ENCODE peak calls at places on chromosomes 11 and 22, in ten cellular contexts. F is right lobe of liver, E is GM06990, O is AG09309, J is cardiac fibroblast, A is keratinocyte, I is colonic mucosa, T is WERI-Rb-1, R is left ventricle myocardium inferior, X is thyroid gland. W is an unnamed sample.

GRCh38 chr22:39665229-39665628 is 94.7 kb downstream of the CACNA1I start:
- DNase-seq in E (no peak), I (no peak), R (no peak), T (no peak), A (no peak), F (no peak), O (no peak), J (no peak), X (peak), W (no peak)

GRCh38 chr11:119712459-119713360 is 16.3 kb downstream of the NECTIN1 start:
- DNase-seq in I (no peak), O (no peak), E (no peak), R (no peak), A (no peak), X (no peak), T (peak), J (no peak), F (no peak), W (no peak)

GRCh38 chr11:2781413-2782274 is 81.8 kb upstream of the KCNQ1OT1 start:
- DNase-seq in E (no peak), O (no peak), T (no peak), J (no peak), I (peak), X (peak), F (peak), R (peak), A (no peak), W (no peak)

GRCh38 chr11:10302744-10303557 is 1.9 kb upstream of the ADM start:
- DNase-seq in R (peak), E (peak), X (peak), T (peak), F (peak), I (peak), J (peak), O (no peak), A (no peak), W (no peak)

GRCh38 chr22:49372530-49373288 is 455.0 kb downstream of the BRD1 start:
- DNase-seq in A (no peak), X (no peak), O (no peak), I (peak), T (peak), F (no peak), R (no peak), E (no peak), J (peak), W (no peak)

GRCh38 chr11:101441747-101442146 is 142.1 kb downstream of the TRPC6 start:
- DNase-seq in E (no peak), O (no peak), T (no peak), X (peak), R (peak), I (no peak), J (no peak), A (no peak), F (peak), W (no peak)

GRCh38 chr11:27312110-27312509 is 50.9 kb downstream of the CCDC34 start:
- DNase-seq in E (no peak), X (no peak), J (no peak), F (no peak), I (no peak), A (no peak), T (no peak), R (no peak), O (no peak), W (no peak)

GRCh38 chr22:49502126-49502826 is 325.4 kb downstream of the BRD1 start:
- DNase-seq in E (no peak), T (no peak), J (no peak), X (no peak), F (no peak), I (no peak), A (no peak), R (no peak), O (no peak), W (no peak)

GRCh38 chr11:64035581-64035980 is at the start of gene FLRT1:
- DNase-seq in X (peak), F (no peak), J (no peak), T (no peak), R (no peak), E (no peak), O (no peak), I (no peak), A (no peak), W (no peak)

GRCh38 chr11:94786264-94787126 is 18.3 kb downstream of the AMOTL1 start:
- DNase-seq in F (no peak), O (no peak), I (no peak), R (no peak), X (no peak), E (no peak), T (no peak), A (no peak), J (peak), W (no peak)

GRCh38 chr11:2211113-2211971 is 39.7 kb upstream of the TH start:
- DNase-seq in O (no peak), J (no peak), F (peak), A (no peak), T (peak), R (no peak), X (no peak), E (no peak), I (peak), W (no peak)

GRCh38 chr11:75836422-75836821 is 21.4 kb downstream of the UVRAG start:
- DNase-seq in E (no peak), R (no peak), I (no peak), A (no peak), O (no peak), J (no peak), X (no peak), T (no peak), F (no peak), W (no peak)

GRCh38 chr11:93662177-93662575 is 694 bp downstream of the CEP295 start:
- DNase-seq in X (no peak), T (no peak), O (no peak), A (no peak), J (no peak), I (no peak), R (no peak), E (no peak), F (no peak), W (no peak)

GRCh38 chr11:35927730-35928129 is 16.1 kb upstream of the LDLRAD3 start:
- DNase-seq in R (peak), O (peak), X (peak), J (peak), A (peak), F (peak), I (peak), T (no peak), E (no peak), W (no peak)

GRCh38 chr11:48088682-48089050 is 108.3 kb downstream of the PTPRJ start:
- DNase-seq in J (no peak), R (no peak), T (no peak), X (peak), I (no peak), F (no peak), A (no peak), E (no peak), O (no peak), W (no peak)

GRCh38 chr11:13525257-13525656 is 29.5 kb upstream of the PTH start:
- DNase-seq in X (no peak), A (no peak), I (no peak), T (no peak), R (no peak), F (no peak), O (no peak), E (no peak), J (no peak), W (no peak)

GRCh38 chr11:34558673-34559072 is 45.1 kb upstream of the ELF5 start:
- DNase-seq in X (no peak), T (peak), F (no peak), A (no peak), R (no peak), J (no peak), O (no peak), I (no peak), E (no peak), W (no peak)

GRCh38 chr11:123642435-123642834 is 12.0 kb downstream of the SCN3B start:
- DNase-seq in R (no peak), F (no peak), X (no peak), A (no peak), I (no peak), J (no peak), O (no peak), E (no peak), T (no peak), W (no peak)

GRCh38 chr11:115682901-115683300 is 178.7 kb upstream of the CADM1 start:
- DNase-seq in X (no peak), I (no peak), O (no peak), T (no peak), A (no peak), R (no peak), F (no peak), J (no peak), E (no peak), W (no peak)

GRCh38 chr11:98940913-98941312 is 79.8 kb upstream of the CNTN5 start:
- DNase-seq in O (no peak), J (no peak), X (no peak), T (peak), E (no peak), A (no peak), I (no peak), R (no peak), F (no peak), W (no peak)

GRCh38 chr11:36452231-36452630 is 57.8 kb downstream of the TRAF6 start:
- DNase-seq in I (no peak), R (no peak), O (peak), T (no peak), A (no peak), F (no peak), X (no peak), J (no peak), E (no peak), W (no peak)

GRCh38 chr11:86848132-86848531 is 47.8 kb downstream of the PRSS23 start:
- DNase-seq in A (no peak), R (no peak), F (no peak), E (no peak), I (no peak), J (no peak), T (no peak), X (no peak), O (no peak), W (no peak)

GRCh38 chr22:41382098-41382578 is 396 bp downstream of the TEF start:
- DNase-seq in O (no peak), J (peak), X (peak), R (peak), F (peak), I (peak), A (no peak), E (no peak), T (peak), W (no peak)

GRCh38 chr11:13073119-13073981 is 64.2 kb downstream of the RASSF10 start:
- DNase-seq in J (peak), F (no peak), R (no peak), T (no peak), O (no peak), A (peak), I (no peak), X (no peak), E (peak), W (no peak)

GRCh38 chr22:43260818-43261217 is 73.9 kb upstream of the TTLL12 start:
- DNase-seq in T (no peak), X (no peak), R (no peak), J (no peak), A (no peak), E (no peak), I (no peak), F (peak), O (no peak), W (no peak)

GRCh38 chr11:88535916-88536547 is 198.5 kb upstream of the CTSC start:
- DNase-seq in J (peak), I (no peak), O (peak), E (peak), R (no peak), T (no peak), X (no peak), F (no peak), A (no peak), W (peak)

GRCh38 chr11:133864756-133865155 is 19.4 kb upstream of the SPATA19 start:
- DNase-seq in J (no peak), X (no peak), T (no peak), E (no peak), F (no peak), R (no peak), O (no peak), I (no peak), A (no peak), W (no peak)
- TF ChIP-seq CTCF in J (no peak), X (no peak), T (no peak), E (no peak), F (no peak), R (no peak), O (no peak), I (no peak), A (no peak), W (no peak)

GRCh38 chr11:20865161-20865560 is 195.8 kb downstream of the NELL1 start:
- DNase-seq in J (no peak), A (no peak), O (no peak), X (no peak), E (no peak), I (no peak), T (no peak), R (no peak), F (no peak), W (no peak)
- H3K4me3 ChIP-seq in J (no peak), A (no peak), O (no peak), X (no peak), E (no peak), I (no peak), T (no peak), R (no peak), F (no peak), W (no peak)

GRCh38 chr22:25027052-25027525 is 74.6 kb downstream of the KIAA1671 start:
- DNase-seq in E (no peak), X (no peak), J (no peak), T (no peak), I (peak), O (no peak), A (no peak), F (no peak), R (no peak), W (no peak)

GRCh38 chr22:25027959-25028840 is 75.7 kb downstream of the KIAA1671 start:
- DNase-seq in T (peak), J (peak), O (no peak), I (peak), R (peak), A (no peak), E (no peak), X (no peak), F (peak), W (no peak)

GRCh38 chr22:25027552-25027951 is 75.0 kb downstream of the KIAA1671 start:
- DNase-seq in A (no peak), O (no peak), R (no peak), X (no peak), T (no peak), I (peak), F (no peak), J (no peak), E (no peak), W (no peak)

GRCh38 chr22:25029181-25029580 is 76.7 kb downstream of the KIAA1671 start:
- DNase-seq in R (no peak), T (no peak), X (no peak), O (no peak), A (no peak), I (no peak), F (no peak), J (no peak), E (no peak), W (no peak)

GRCh38 chr22:25028841-25029141 is 76.3 kb downstream of the KIAA1671 start:
- DNase-seq in F (no peak), J (no peak), A (no peak), E (no peak), O (no peak), T (no peak), X (no peak), R (no peak), I (no peak), W (no peak)
- TF ChIP-seq CTCF in F (no peak), J (no peak), A (no peak), E (no peak), O (no peak), T (no peak), X (no peak), R (no peak), I (no peak), W (no peak)

DNA sequence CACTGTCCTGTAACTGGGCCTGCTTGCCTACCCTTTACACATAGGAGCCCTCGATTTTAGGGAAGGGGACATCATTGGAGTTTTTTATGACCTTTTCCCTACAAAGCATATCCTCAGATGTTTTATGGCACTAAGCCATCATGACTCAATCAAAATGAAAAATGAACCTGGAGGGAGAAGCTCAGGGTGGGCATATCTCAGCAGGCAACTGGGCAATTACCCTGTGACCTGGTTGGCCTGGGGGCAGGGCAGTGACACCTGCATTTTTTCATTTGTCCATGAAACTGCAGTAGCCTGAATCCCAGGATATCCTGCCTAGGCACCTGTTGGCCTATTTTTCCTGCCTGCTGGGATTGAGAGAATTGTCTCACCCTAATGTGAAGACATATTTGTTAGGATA is 45.2 kb upstream of the BLID start:
- DNase-seq in O (no peak), J (no peak), E (no peak), F (no peak), I (no peak), T (no peak), X (no peak), A (no peak), R (no peak), W (no peak)
- H3K4me3 ChIP-seq in O (no peak), J (no peak), E (no peak), F (no peak), I (no peak), T (no peak), X (no peak), A (no peak), R (no peak), W (no peak)

DNA sequence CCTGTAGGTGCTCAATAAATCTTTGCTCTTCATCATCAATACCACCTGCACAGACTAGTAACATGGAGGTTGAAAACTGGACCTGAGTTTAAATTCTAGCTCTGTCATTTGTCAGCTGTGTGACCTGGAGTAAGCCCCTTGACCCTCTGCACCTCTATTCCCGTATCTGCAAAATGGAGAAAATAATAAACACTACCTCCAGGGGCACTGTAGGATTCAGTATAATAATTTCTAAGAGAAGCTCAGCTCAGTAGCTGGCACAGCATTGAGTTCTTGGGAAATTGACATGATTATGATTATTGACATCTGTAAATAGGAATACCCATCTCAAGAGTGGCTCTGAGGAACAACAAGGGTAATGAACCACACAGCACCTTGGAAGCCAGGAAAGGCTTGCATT is 78.4 kb downstream of the MN1 start:
- DNase-seq in J (no peak), I (no peak), T (no peak), A (no peak), E (no peak), X (no peak), F (no peak), O (no peak), R (no peak), W (no peak)
- TF ChIP-seq CTCF in J (peak), I (no peak), T (no peak), A (no peak), E (no peak), X (no peak), F (no peak), O (no peak), R (peak), W (peak)

GRCh38 chr22:22125028-22125578 is 119.5 kb upstream of the VPREB1 start:
- DNase-seq in A (no peak), F (no peak), I (no peak), T (no peak), O (no peak), R (no peak), J (no peak), X (no peak), E (no peak), W (no peak)

GRCh38 chr22:22129387-22129786 is 115.2 kb upstream of the VPREB1 start:
- DNase-seq in X (no peak), A (no peak), T (no peak), E (no peak), J (no peak), I (no peak), O (no peak), R (no peak), F (no peak), W (no peak)

GRCh38 chr22:22128440-22128839 is 116.1 kb upstream of the VPREB1 start:
- DNase-seq in R (no peak), T (no peak), O (no peak), I (no peak), F (no peak), X (no peak), E (no peak), A (no peak), J (no peak), W (no peak)

GRCh38 chr22:22125579-22126468 is 118.8 kb upstream of the VPREB1 start:
- DNase-seq in O (no peak), J (no peak), I (no peak), R (no peak), A (no peak), T (no peak), X (no peak), E (no peak), F (no peak), W (no peak)

DNA sequence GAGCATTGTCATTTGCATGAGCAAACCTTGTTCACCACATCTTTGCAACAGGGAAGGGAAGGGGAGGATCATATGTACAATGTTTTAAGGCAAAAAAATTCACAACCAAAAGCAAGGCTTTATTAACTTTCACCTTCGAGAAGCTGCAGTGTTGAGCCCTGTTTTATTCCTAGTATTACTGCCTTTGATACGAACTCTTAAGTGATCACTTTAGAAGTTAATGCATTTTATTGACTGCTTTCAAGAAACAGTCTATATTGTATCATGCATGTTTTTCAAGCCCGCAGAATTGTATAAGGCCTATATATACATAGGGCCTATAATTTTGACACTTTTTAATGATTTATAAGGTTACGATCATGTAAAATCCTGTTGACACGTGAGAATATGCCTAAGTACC is 117.5 kb upstream of the VPREB1 start:
- DNase-seq in T (no peak), A (no peak), E (no peak), J (no peak), F (no peak), I (no peak), X (no peak), O (no peak), R (no peak), W (no peak)
- H3K4me3 ChIP-seq in T (no peak), A (no peak), E (no peak), J (no peak), F (no peak), I (no peak), X (no peak), O (no peak), R (no peak), W (no peak)

GRCh38 chr22:20153945-20154344 is 3.1 kb upstream of the CCDC188 start:
- DNase-seq in T (peak), X (no peak), A (no peak), E (no peak), O (no peak), I (no peak), J (no peak), F (no peak), R (no peak), W (no peak)
- TF ChIP-seq CTCF in T (peak), X (no peak), A (no peak), E (no peak), O (no peak), I (no peak), J (no peak), F (no peak), R (no peak), W (peak)

DNA sequence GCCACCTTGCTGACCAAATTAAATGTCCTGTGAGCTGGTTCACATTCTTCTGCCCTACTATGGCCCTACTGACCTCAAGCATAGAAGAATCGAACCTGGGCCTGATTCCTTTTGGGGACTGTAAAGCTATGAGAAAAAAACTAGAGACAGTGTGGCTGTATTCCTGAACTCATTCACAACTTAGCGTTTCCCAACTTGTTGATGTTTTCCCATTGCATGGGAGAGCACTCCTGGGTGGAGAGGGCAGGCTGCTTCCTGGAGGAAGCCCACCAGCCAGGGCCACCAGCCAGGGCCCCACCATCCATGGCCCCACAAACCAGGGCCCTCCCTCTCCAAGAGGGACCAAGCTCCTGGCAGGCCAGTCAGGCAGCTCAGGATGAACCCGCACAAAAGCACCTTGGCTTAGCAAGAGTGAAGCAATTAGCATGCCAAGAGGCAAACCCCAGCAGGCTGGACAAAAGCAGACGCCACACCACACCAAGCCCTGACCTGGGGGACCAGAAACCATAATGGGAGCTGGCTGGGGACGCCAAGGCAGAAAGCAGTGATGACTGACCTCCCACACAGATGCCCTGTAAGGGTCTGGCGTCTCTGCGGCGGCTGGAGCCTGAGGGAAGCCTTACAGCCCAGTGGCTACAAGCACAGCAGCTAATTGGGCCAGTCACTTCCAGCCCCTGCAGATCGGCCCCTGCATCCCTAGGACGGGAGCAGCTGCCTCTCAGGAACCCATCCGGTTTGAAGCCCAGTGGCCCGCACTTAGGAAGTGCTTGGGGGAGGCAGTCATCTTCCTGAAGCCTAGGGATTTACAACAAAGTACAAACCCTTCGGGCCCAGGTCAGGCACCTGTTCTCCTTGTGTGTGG is 2.1 kb downstream of the CERK start:
- DNase-seq in X (peak), F (peak), R (no peak), T (no peak), E (no peak), O (no peak), A (no peak), J (no peak), I (no peak), W (no peak)
- H3K4me3 ChIP-seq in X (no peak), F (peak), R (peak), T (no peak), E (peak), O (no peak), A (no peak), J (peak), I (peak), W (no peak)

GRCh38 chr11:65593518-65594414 is 1.8 kb downstream of the KCNK7 start:
- DNase-seq in F (no peak), J (peak), E (no peak), T (peak), R (no peak), A (no peak), O (no peak), X (no peak), I (no peak), W (no peak)
- TF ChIP-seq CTCF in F (peak), J (peak), E (peak), T (peak), R (peak), A (peak), O (peak), X (peak), I (peak), W (peak)

W was measured in BJ.